ENCODE peak calls at places on chromosomes 6 and 20, in five cellular contexts. P is IMR-90; D is activated CD4-positive, alpha-beta T cell treated with anti-CD3 and anti-CD28 coated beads, Interleukin-2, amount 50 U/mL, for 1 hour; R is AG04450; F is NCI-H187. M is an unnamed sample.

GRCh38 chr20:43534016-43534415 is 24.8 kb upstream of the SGK2 start:
- DNase-seq in P (no peak), D (no peak), R (no peak), F (no peak), M (no peak)

GRCh38 chr6:79810878-79811277 is 136.5 kb downstream of the ELOVL4 start:
- DNase-seq in P (no peak), D (no peak), R (no peak), F (peak; percentile 25), M (no peak)

GRCh38 chr6:120129228-120129627 is 779.7 kb upstream of the MAN1A1 start:
- DNase-seq in P (no peak), D (no peak), R (no peak), F (no peak), M (no peak)

GRCh38 chr20:60240986-60241385 is 282.8 kb downstream of the CDH26 start:
- DNase-seq in P (no peak), D (no peak), R (no peak), F (no peak), M (no peak)

GRCh38 chr6:79170431-79170830 is 64.1 kb downstream of the HMGN3 start:
- DNase-seq in P (no peak), D (no peak), R (no peak), F (no peak), M (no peak)

GRCh38 chr6:134176283-134176975 is 124.0 kb upstream of the SLC2A12 start:
- DNase-seq in P (peak; percentile 37), D (no peak), R (no peak), F (no peak), M (no peak)

GRCh38 chr6:135182993-135183531 is 2.0 kb downstream of the MYB start:
- DNase-seq in P (no peak), D (peak; percentile 62), R (no peak), F (peak; percentile 64), M (peak; percentile 56)

GRCh38 chr6:136952714-136953260 is 30.7 kb downstream of the SLC35D3 start:
- DNase-seq in P (no peak), D (no peak), R (no peak), F (no peak), M (no peak)

GRCh38 chr6:444653-445275 is 53.2 kb downstream of the IRF4 start:
- DNase-seq in P (no peak), D (peak; percentile 67), R (no peak), F (peak; percentile 15), M (peak; percentile 43)

GRCh38 chr20:931401-931800 is 15.3 kb upstream of the ANGPT4 start:
- DNase-seq in P (no peak), D (no peak), R (no peak), F (no peak), M (no peak)

GRCh38 chr6:65524232-65524631 is 182.8 kb downstream of the EYS start:
- DNase-seq in P (no peak), D (no peak), R (no peak), F (no peak), M (no peak)

GRCh38 chr6:43481075-43481474 is 3.7 kb downstream of the TJAP1 start:
- DNase-seq in P (no peak), D (no peak), R (no peak), F (no peak), M (no peak)

GRCh38 chr6:151807513-151808330 is at the start of gene ESR1:
- DNase-seq in P (no peak), D (no peak), R (no peak), F (no peak), M (no peak)

GRCh38 chr20:17549131-17549530 is 18.0 kb upstream of the BFSP1 start:
- DNase-seq in P (no peak), D (no peak), R (no peak), F (no peak), M (no peak)

GRCh38 chr6:47787620-47788497 is 6.0 kb downstream of the OPN5 start:
- DNase-seq in P (peak; percentile 51), D (peak; percentile 49), R (peak; percentile 20), F (peak; percentile 30), M (peak; percentile 25)

GRCh38 chr6:149905911-149906371 is 8.0 kb upstream of the RAET1E start:
- DNase-seq in P (no peak), D (no peak), R (no peak), F (no peak), M (no peak)

GRCh38 chr6:10437891-10438290 is 23.0 kb upstream of the TFAP2A start:
- DNase-seq in P (no peak), D (no peak), R (no peak), F (no peak), M (no peak)

GRCh38 chr6:148671085-148671484 is 75.7 kb upstream of the UST start:
- DNase-seq in P (no peak), D (no peak), R (no peak), F (no peak), M (no peak)

M was measured in effector CD4-positive, alpha-beta T cell.